ENCODE peak calls at places on chromosomes 6 and 20, in four cellular contexts. One of them, this sample, is unnamed.

GRCh38 chr6:3202999-3203696 is 24.3 kb downstream of the TUBB2B start:
- DNase-seq in mesenchymal stem cell: peak
- DNase-seq in GM23248: peak
- DNase-seq in esophagus squamous epithelium: no peak
- DNase-seq in this sample: no peak

GRCh38 chr20:1895674-1896496 is 678 bp downstream of the SIRPA start:
- DNase-seq in mesenchymal stem cell: peak
- DNase-seq in GM23248: peak
- DNase-seq in esophagus squamous epithelium: no peak
- DNase-seq in this sample: peak

GRCh38 chr6:90709597-90709996 is 122.7 kb upstream of the MAP3K7 start:
- DNase-seq in mesenchymal stem cell: no peak
- DNase-seq in GM23248: no peak
- DNase-seq in esophagus squamous epithelium: no peak
- DNase-seq in this sample: no peak

GRCh38 chr6:9404351-9405146 is 969.2 kb upstream of the SLC35B3 start:
- DNase-seq in mesenchymal stem cell: no peak
- DNase-seq in GM23248: peak
- DNase-seq in esophagus squamous epithelium: no peak
- DNase-seq in this sample: no peak

GRCh38 chr6:140226637-140227036 is 852.2 kb upstream of the CITED2 start:
- DNase-seq in mesenchymal stem cell: no peak
- DNase-seq in GM23248: no peak
- DNase-seq in esophagus squamous epithelium: no peak
- DNase-seq in this sample: no peak

GRCh38 chr20:51376121-51376520 is 166.4 kb downstream of the NFATC2 start:
- DNase-seq in mesenchymal stem cell: no peak
- DNase-seq in GM23248: no peak
- DNase-seq in esophagus squamous epithelium: no peak
- DNase-seq in this sample: no peak

GRCh38 chr6:118298476-118298875 is 249.6 kb upstream of the PLN start:
- DNase-seq in mesenchymal stem cell: peak
- DNase-seq in GM23248: peak
- DNase-seq in esophagus squamous epithelium: no peak
- DNase-seq in this sample: no peak

GRCh38 chr20:13819885-13820645 is 35.2 kb downstream of the NDUFAF5 start:
- DNase-seq in mesenchymal stem cell: peak
- DNase-seq in GM23248: peak
- DNase-seq in esophagus squamous epithelium: no peak
- DNase-seq in this sample: no peak

GRCh38 chr6:40732878-40733277 is 145.7 kb upstream of the LRFN2 start:
- DNase-seq in mesenchymal stem cell: peak
- DNase-seq in GM23248: no peak
- DNase-seq in esophagus squamous epithelium: no peak
- DNase-seq in this sample: no peak

GRCh38 chr20:38673731-38674177 is 50.5 kb upstream of the SLC32A1 start:
- DNase-seq in mesenchymal stem cell: peak
- DNase-seq in GM23248: peak
- DNase-seq in esophagus squamous epithelium: no peak
- DNase-seq in this sample: no peak

GRCh38 chr6:54059683-54060082 is 51.6 kb upstream of the MLIP start:
- DNase-seq in mesenchymal stem cell: no peak
- DNase-seq in GM23248: peak
- DNase-seq in esophagus squamous epithelium: no peak
- DNase-seq in this sample: no peak

GRCh38 chr20:10696650-10697049 is 22.9 kb upstream of the JAG1 start:
- DNase-seq in mesenchymal stem cell: no peak
- DNase-seq in GM23248: no peak
- DNase-seq in esophagus squamous epithelium: no peak
- DNase-seq in this sample: no peak

GRCh38 chr6:114906096-114906495 is 563.3 kb upstream of the HS3ST5 start:
- DNase-seq in mesenchymal stem cell: no peak
- DNase-seq in GM23248: no peak
- DNase-seq in esophagus squamous epithelium: no peak
- DNase-seq in this sample: no peak

GRCh38 chr6:125157280-125157679 is 3.7 kb downstream of the TPD52L1 start:
- DNase-seq in mesenchymal stem cell: no peak
- DNase-seq in GM23248: no peak
- DNase-seq in esophagus squamous epithelium: no peak
- DNase-seq in this sample: no peak

GRCh38 chr20:21554376-21554890 is 40.6 kb upstream of the NKX2-2 start:
- DNase-seq in mesenchymal stem cell: no peak
- DNase-seq in GM23248: no peak
- DNase-seq in esophagus squamous epithelium: no peak
- DNase-seq in this sample: no peak

GRCh38 chr6:132715204-132715603 is 1.3 kb upstream of the VNN1 start:
- DNase-seq in mesenchymal stem cell: peak
- DNase-seq in GM23248: peak
- DNase-seq in esophagus squamous epithelium: no peak
- DNase-seq in this sample: no peak

This sample was measured in right atrium auricular region.